ENCODE peak calls at places on chromosomes 2 and 18, in five cellular contexts. R is transverse colon, T is breast epithelium, D is IMR-90, E is uterus. P is an unnamed sample.

GRCh38 chr18:44811586-44812125 is 131.0 kb downstream of the SETBP1 start:
- DNase-seq in R (no peak), T (no peak), D (no peak), E (no peak), P (no peak)

GRCh38 chr2:22800422-22800821 is 584.6 kb upstream of the KLHL29 start:
- DNase-seq in R (no peak), T (no peak), D (no peak), E (no peak), P (no peak)

GRCh38 chr18:25349926-25350560 is 1.9 kb downstream of the ZNF521 start:
- DNase-seq in R (no peak), T (no peak), D (peak), E (peak), P (peak)

GRCh38 chr18:63365909-63366269 is 1.1 kb downstream of the KDSR start:
- DNase-seq in R (peak), T (no peak), D (peak), E (no peak), P (no peak)

GRCh38 chr2:98277156-98277859 is 68.9 kb upstream of the CNGA3 start:
- DNase-seq in R (peak), T (no peak), D (no peak), E (no peak), P (no peak)

GRCh38 chr2:157989227-157989626 is 112.4 kb upstream of the UPP2 start:
- DNase-seq in R (no peak), T (no peak), D (no peak), E (no peak), P (no peak)

GRCh38 chr2:179298666-179299065 is 34.0 kb upstream of the SESTD1 start:
- DNase-seq in R (no peak), T (no peak), D (no peak), E (no peak), P (no peak)

GRCh38 chr2:241559489-241560180 is 1.1 kb downstream of the BOK start:
- DNase-seq in R (peak), T (no peak), D (peak), E (no peak), P (no peak)

GRCh38 chr2:237440819-237441281 is 26.9 kb upstream of the COL6A3 start:
- DNase-seq in R (no peak), T (no peak), D (peak), E (no peak), P (no peak)

GRCh38 chr2:24898122-24899109 is 21.6 kb downstream of the ADCY3 start:
- DNase-seq in R (no peak), T (no peak), D (no peak), E (no peak), P (no peak)

GRCh38 chr2:133739039-133739438 is 170.8 kb upstream of the NCKAP5 start:
- DNase-seq in R (no peak), T (no peak), D (no peak), E (no peak), P (no peak)

GRCh38 chr2:211455225-211455841 is 898.9 kb downstream of the CPS1 start:
- DNase-seq in R (peak), T (no peak), D (peak), E (no peak), P (no peak)

GRCh38 chr18:21777814-21778213 is 37.2 kb downstream of the MIB1 start:
- DNase-seq in R (no peak), T (no peak), D (no peak), E (no peak), P (no peak)

GRCh38 chr2:187263675-187264580 is 184.1 kb downstream of the CALCRL start:
- DNase-seq in R (no peak), T (no peak), D (no peak), E (no peak), P (no peak)

GRCh38 chr2:130162968-130163367 is 18.1 kb upstream of the CCDC74B start:
- DNase-seq in R (no peak), T (no peak), D (no peak), E (no peak), P (no peak)

GRCh38 chr2:39377226-39377939 is 59.7 kb downstream of the MAP4K3 start:
- DNase-seq in R (peak), T (no peak), D (no peak), E (no peak), P (no peak)

GRCh38 chr18:68840554-68841263 is 42.8 kb downstream of the CCDC102B start:
- DNase-seq in R (no peak), T (no peak), D (peak), E (peak), P (no peak)

GRCh38 chr18:75063615-75064512 is 145.1 kb downstream of the PTGR3 start:
- DNase-seq in R (no peak), T (no peak), D (no peak), E (no peak), P (no peak)

GRCh38 chr2:58266211-58266610 is 25.1 kb upstream of the FANCL start:
- DNase-seq in R (no peak), T (no peak), D (no peak), E (no peak), P (no peak)

GRCh38 chr2:241857041-241857541 is 1.6 kb downstream of the PDCD1 start:
- DNase-seq in R (no peak), T (no peak), D (no peak), E (no peak), P (no peak)

GRCh38 chr2:70711191-70711590 is 56.8 kb downstream of the ADD2 start:
- DNase-seq in R (no peak), T (no peak), D (no peak), E (no peak), P (no peak)

GRCh38 chr2:235333076-235333475 is 160.8 kb upstream of the AGAP1 start:
- DNase-seq in R (no peak), T (no peak), D (peak), E (no peak), P (no peak)

GRCh38 chr18:78421392-78421791 is 558.2 kb upstream of the SALL3 start:
- DNase-seq in R (no peak), T (no peak), D (no peak), E (no peak), P (no peak)

GRCh38 chr2:214628091-214628490 is 181.4 kb downstream of the BARD1 start:
- DNase-seq in R (no peak), T (no peak), D (peak), E (no peak), P (no peak)

GRCh38 chr2:69581774-69582581 is 61.6 kb downstream of the AAK1 start:
- DNase-seq in R (no peak), T (no peak), D (peak), E (no peak), P (no peak)

GRCh38 chr2:219022041-219022440 is 19.3 kb downstream of the CFAP65 start:
- DNase-seq in R (no peak), T (no peak), D (no peak), E (no peak), P (peak)

GRCh38 chr2:29293830-29294438 is 178.7 kb downstream of the CLIP4 start:
- DNase-seq in R (no peak), T (no peak), D (peak), E (no peak), P (no peak)

GRCh38 chr18:79290876-79291275 is 104.9 kb upstream of the NFATC1 start:
- DNase-seq in R (no peak), T (no peak), D (no peak), E (no peak), P (no peak)

GRCh38 chr18:74412106-74412880 is 44.8 kb downstream of the DIPK1C start:
- DNase-seq in R (no peak), T (no peak), D (no peak), E (no peak), P (peak)

GRCh38 chr2:14614011-14614410 is 18.5 kb upstream of the LRATD1 start:
- DNase-seq in R (no peak), T (no peak), D (no peak), E (no peak), P (no peak)

GRCh38 chr2:43495727-43496126 is 100.1 kb downstream of the THADA start:
- DNase-seq in R (no peak), T (no peak), D (peak), E (no peak), P (no peak)

GRCh38 chr2:37168217-37168981 is 11.6 kb upstream of the EIF2AK2 start:
- DNase-seq in R (peak), T (no peak), D (peak), E (no peak), P (peak)

GRCh38 chr2:161104054-161104553 is 56.1 kb upstream of the TANK start:
- DNase-seq in R (no peak), T (no peak), D (no peak), E (no peak), P (no peak)

GRCh38 chr2:200065477-200065876 is 110.1 kb downstream of the MAIP1 start:
- DNase-seq in R (no peak), T (no peak), D (peak), E (no peak), P (no peak)

GRCh38 chr2:150266931-150267330 is 220.5 kb downstream of the RND3 start:
- DNase-seq in R (no peak), T (no peak), D (no peak), E (no peak), P (no peak)

GRCh38 chr2:30026091-30027055 is 105.0 kb upstream of the ALK start:
- DNase-seq in R (peak), T (peak), D (peak), E (no peak), P (no peak)

GRCh38 chr2:45837812-45838341 is 186.4 kb downstream of the PRKCE start:
- DNase-seq in R (no peak), T (no peak), D (no peak), E (no peak), P (no peak)

GRCh38 chr2:191758420-191759199 is 80.7 kb downstream of the NABP1 start:
- DNase-seq in R (peak), T (no peak), D (peak), E (no peak), P (peak)

GRCh38 chr2:64338107-64338506 is 115.9 kb upstream of the LGALSL start:
- DNase-seq in R (no peak), T (no peak), D (no peak), E (no peak), P (no peak)

GRCh38 chr2:64341461-64341860 is 112.5 kb upstream of the LGALSL start:
- DNase-seq in R (no peak), T (no peak), D (no peak), E (no peak), P (no peak)

GRCh38 chr2:64336171-64336570 is 117.8 kb upstream of the LGALSL start:
- DNase-seq in R (no peak), T (no peak), D (no peak), E (no peak), P (no peak)

GRCh38 chr2:64338910-64339500 is 115.0 kb upstream of the LGALSL start:
- DNase-seq in R (no peak), T (no peak), D (no peak), E (no peak), P (peak)

GRCh38 chr2:64337314-64337713 is 116.6 kb upstream of the LGALSL start:
- DNase-seq in R (no peak), T (no peak), D (no peak), E (no peak), P (no peak)
- TF ChIP-seq CTCF in R (no peak), T (no peak), D (no peak), E (no peak), P (no peak)

GRCh38 chr2:239288951-239289481 is 111.8 kb downstream of the HDAC4 start:
- DNase-seq in R (peak), T (no peak), D (no peak), E (no peak), P (peak)

GRCh38 chr2:239291505-239292350 is 109.1 kb downstream of the HDAC4 start:
- DNase-seq in R (peak), T (peak), D (no peak), E (no peak), P (peak)

GRCh38 chr2:239289545-239289944 is 111.3 kb downstream of the HDAC4 start:
- DNase-seq in R (peak), T (no peak), D (no peak), E (no peak), P (no peak)

GRCh38 chr2:239292531-239292930 is 108.3 kb downstream of the HDAC4 start:
- DNase-seq in R (peak), T (peak), D (no peak), E (no peak), P (no peak)

DNA sequence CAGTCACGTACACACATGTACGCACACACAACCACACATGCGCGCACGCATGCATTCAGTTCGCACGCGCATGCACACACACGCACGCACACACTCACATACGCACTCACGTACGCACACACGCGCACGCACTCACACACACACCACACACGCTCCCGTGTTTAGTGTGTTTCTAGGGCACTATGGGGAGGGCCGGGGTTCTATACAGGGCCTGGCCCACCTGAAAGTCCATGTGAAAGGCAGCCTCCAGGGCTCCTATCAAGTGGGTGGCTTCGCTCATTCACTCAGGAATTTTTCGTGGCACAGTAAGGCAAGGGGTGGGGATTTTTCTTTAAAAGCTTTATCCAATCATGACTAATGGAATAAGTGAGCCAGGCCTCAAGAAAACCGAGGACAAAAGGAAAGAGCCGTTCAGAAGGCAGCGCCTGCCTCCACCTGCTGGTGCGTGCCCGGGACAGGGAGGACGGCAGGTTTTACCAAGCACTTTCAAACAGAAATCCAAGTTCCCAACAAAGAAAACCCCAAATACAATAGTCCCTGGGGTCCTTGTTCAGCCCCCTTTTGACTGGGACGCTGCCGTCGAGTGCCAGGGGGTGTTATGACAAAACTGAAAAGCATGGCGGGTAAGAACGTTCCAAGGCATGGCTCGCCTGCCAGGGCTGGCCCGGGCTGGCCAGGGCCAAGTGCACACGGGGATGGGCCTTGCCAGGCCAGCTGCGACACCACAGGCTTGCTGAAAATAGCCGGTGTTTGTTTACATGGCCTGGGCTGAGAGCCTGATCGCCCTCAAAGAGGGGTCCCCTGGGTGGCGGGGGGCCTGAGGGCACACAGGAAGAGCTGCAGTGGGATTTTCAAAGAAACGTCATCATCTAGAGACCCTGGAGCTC is 110.0 kb downstream of the HDAC4 start:
- DNase-seq in R (peak), T (peak), D (no peak), E (peak), P (no peak)
- TF ChIP-seq POLR2A in R (no peak), T (no peak), D (no peak), E (no peak), P (no peak)

GRCh38 chr2:196262606-196263005 is 91.2 kb upstream of the STK17B start:
- DNase-seq in R (no peak), T (no peak), D (no peak), E (no peak), P (no peak)
- H3K27ac ChIP-seq in R (peak), T (peak), D (no peak), E (no peak), P (peak)

GRCh38 chr2:27664245-27664574 is 521 bp downstream of the SLC4A1AP start:
- DNase-seq in R (no peak), T (no peak), D (no peak), E (no peak), P (no peak)

GRCh38 chr2:27664622-27665363 is 1.1 kb downstream of the SLC4A1AP start:
- DNase-seq in R (no peak), T (no peak), D (no peak), E (no peak), P (no peak)

GRCh38 chr2:27663160-27663462 is 303 bp downstream of the SUPT7L start:
- DNase-seq in R (no peak), T (peak), D (no peak), E (no peak), P (no peak)

GRCh38 chr2:27661371-27661770 is 2.0 kb downstream of the SUPT7L start:
- DNase-seq in R (no peak), T (no peak), D (no peak), E (no peak), P (no peak)

DNA sequence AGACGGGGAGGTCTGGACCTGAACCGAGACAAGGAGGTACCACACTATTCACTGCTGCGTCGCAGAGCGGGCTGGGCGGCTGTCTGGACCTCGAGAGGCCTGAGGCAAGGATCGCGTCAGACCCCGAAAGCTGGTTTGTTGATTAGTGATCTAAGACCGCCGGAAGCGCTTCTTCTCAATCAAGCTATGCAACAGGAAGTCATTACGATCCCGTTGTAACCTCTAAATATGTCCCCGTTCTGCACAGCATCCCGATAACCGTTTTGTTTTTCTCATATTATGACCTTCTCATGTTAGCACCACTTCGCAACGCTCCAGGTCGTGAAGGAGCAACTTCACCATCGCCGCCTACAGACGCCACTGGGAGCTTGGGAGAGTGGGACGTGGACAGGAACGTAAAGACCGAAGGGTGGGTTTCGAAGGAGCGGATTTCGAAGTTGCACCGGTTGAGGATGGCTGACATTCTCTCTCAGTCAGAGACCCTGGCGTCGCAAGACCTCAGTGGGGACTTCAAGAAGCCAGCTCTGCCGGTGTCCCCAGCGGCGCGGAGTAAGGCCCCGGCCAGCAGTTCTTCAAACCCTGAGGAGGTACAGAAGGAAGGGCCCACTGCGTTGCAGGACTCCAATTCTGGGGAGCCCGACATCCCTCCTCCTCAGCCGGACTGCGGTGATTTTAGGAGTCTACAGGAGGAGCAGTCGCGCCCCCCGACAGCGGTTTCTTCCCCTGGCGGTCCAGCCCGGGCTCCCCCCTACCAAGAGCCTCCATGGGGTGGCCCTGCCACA is at the start of the genes SLC4A1AP and SUPT7L:
- DNase-seq in R (peak), T (peak), D (peak), E (peak), P (peak)
- TF ChIP-seq CTCF in R (no peak), T (no peak), D (no peak), E (peak), P (no peak)

DNA sequence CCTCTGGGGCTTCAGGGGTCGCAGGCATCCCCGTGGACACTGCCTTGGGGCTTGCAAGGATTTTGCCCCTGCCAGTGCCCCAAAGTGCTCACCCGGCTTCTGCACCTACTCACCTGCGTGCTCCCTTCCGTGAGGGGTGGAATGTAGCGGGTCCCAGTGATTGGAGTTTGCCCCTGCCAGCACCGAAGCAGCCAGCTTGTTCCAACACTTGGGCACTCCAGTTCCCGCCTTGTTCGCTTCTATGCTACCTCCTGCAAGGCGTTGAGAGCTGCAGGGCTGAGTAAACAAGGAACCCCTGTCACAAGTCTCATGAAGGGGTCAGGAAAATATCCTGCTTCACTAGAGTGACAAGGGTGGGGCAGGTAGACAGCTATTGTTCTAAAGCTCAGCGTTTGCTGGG is 631.5 kb downstream of the EPHA4 start:
- DNase-seq in R (no peak), T (no peak), D (no peak), E (no peak), P (no peak)
- TF ChIP-seq POLR2A in R (no peak), T (no peak), D (no peak), E (no peak), P (no peak)

DNA sequence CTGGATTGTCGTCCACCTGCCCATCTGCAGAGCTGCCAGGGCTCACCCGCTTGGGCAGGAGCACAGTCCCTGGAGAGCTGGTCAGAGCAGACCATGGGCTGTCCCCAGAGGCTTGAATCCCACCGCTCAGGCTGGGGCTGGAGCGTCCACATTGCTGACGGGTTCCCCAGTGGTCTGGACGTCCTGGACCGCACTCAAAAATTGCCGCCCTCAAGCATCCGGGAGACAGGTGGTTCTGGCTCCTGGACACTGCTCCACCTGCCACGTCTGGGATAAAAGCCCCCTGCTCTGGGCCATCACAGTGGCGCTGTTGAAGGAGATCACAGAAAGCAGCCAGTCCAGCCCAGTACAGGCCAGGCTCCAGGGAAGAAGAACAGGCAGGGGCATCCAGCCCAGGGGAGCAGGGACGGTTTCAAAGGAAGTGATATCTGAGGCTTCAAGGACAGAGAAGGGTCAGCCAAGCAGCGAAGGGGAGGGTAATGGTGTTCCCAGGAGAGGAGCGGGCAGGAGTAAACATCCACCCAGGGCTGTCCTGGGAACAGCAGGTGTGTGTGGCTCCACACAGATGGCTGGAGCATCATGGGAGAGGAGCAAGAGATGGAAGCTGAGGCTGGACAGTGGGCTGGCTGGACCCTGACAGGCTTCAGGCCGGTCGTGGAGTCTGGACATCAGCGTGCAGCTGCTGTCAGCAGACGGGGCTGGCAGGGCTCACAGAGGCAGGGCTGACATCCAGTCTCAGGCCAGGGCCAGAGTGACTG is 21.9 kb upstream of the ID2 start:
- DNase-seq in R (no peak), T (no peak), D (no peak), E (no peak), P (no peak)
- H3K27ac ChIP-seq in R (no peak), T (no peak), D (no peak), E (no peak), P (no peak)

GRCh38 chr2:50402654-50402960 is 629.3 kb downstream of the NRXN1 start:
- DNase-seq in R (no peak), T (no peak), D (no peak), E (no peak), P (no peak)

GRCh38 chr2:50396301-50396637 is 635.7 kb downstream of the NRXN1 start:
- DNase-seq in R (no peak), T (no peak), D (no peak), E (no peak), P (no peak)

GRCh38 chr2:50398101-50398500 is 633.8 kb downstream of the NRXN1 start:
- DNase-seq in R (no peak), T (no peak), D (no peak), E (no peak), P (no peak)

GRCh38 chr2:50401772-50402653 is 629.9 kb downstream of the NRXN1 start:
- DNase-seq in R (peak), T (peak), D (peak), E (no peak), P (no peak)
- TF ChIP-seq CTCF in R (peak), T (peak), D (peak), E (peak), P (no peak)